ENCODE peak calls at places on chromosomes 3 and 15, in nine cellular contexts. H is WTC11; G is astrocyte of the hippocampus; D is NCI-H1417; W is posterior vena cava; U is T-helper 1 cell; C is left colon; K is astrocyte of the spinal cord; R is stimulated activated CD4-positive, alpha-beta T cell treated with anti-CD3 and anti-CD28 coated beads, Interleukin-1b, Interleukin-23, amount 100 ng/mL, for 48 hours. P is an unnamed sample.

GRCh38 chr3:2212211-2212610 is 113.5 kb downstream of the CNTN4 start:
- DNase-seq in C (no peak), W (no peak), G (no peak), D (no peak), R (no peak), H (no peak), K (no peak), U (no peak), P (no peak)

GRCh38 chr15:71800190-71800589 is 10.2 kb upstream of the NR2E3 start:
- DNase-seq in H (no peak), R (no peak), U (no peak), C (no peak), W (no peak), D (no peak), K (no peak), G (no peak), P (no peak)

GRCh38 chr3:27591811-27592210 is 107.6 kb upstream of the SLC4A7 start:
- DNase-seq in D (no peak), U (no peak), C (no peak), R (no peak), H (no peak), W (no peak), K (no peak), G (no peak), P (peak)

GRCh38 chr3:119219069-119219468 is 21.6 kb downstream of the B4GALT4 start:
- DNase-seq in W (no peak), K (no peak), D (no peak), U (no peak), R (peak), C (no peak), G (no peak), H (no peak), P (no peak)

GRCh38 chr3:32630266-32630665 is 54.7 kb upstream of the CNOT10 start:
- DNase-seq in C (no peak), H (no peak), G (no peak), K (no peak), D (no peak), W (no peak), U (no peak), R (no peak), P (no peak)

GRCh38 chr3:190491533-190492054 is 22.3 kb upstream of the IL1RAP start:
- DNase-seq in C (no peak), G (peak), R (peak), K (no peak), D (no peak), H (no peak), U (no peak), W (no peak), P (peak)

GRCh38 chr3:127712881-127713771 is 40.4 kb downstream of the ABTB1 start:
- DNase-seq in D (peak), W (peak), K (no peak), R (no peak), H (no peak), G (no peak), C (no peak), U (no peak), P (no peak)

GRCh38 chr3:101009386-101009785 is 16.2 kb upstream of the ABI3BP start:
- DNase-seq in C (no peak), K (no peak), R (no peak), D (no peak), H (no peak), G (no peak), W (no peak), U (no peak), P (no peak)

GRCh38 chr3:23738946-23739345 is 66.8 kb upstream of the UBE2E1 start:
- DNase-seq in U (no peak), H (no peak), G (peak), K (no peak), W (no peak), C (no peak), D (no peak), R (no peak), P (no peak)